ENCODE peak calls at places on chromosomes 13 and 19, in six cellular contexts. S, E, B, J, F and D are unnamed samples.

GRCh38 chr13:106810069-106810468 is 242.1 kb upstream of the ARGLU1 start:
- DNase-seq in S (no peak), E (no peak), B (no peak), J (no peak), F (no peak), D (no peak)

GRCh38 chr19:46303702-46304397 is 7.0 kb downstream of the HIF3A start:
- DNase-seq in S (peak; percentile 43), E (peak; percentile 53), B (no peak), J (peak; percentile 74), F (no peak), D (no peak)

GRCh38 chr13:94712812-94713555 is 639 bp upstream of the SOX21 start:
- DNase-seq in S (peak; percentile 39), E (peak; percentile 77), B (peak; percentile 13), J (no peak), F (no peak), D (no peak)

GRCh38 chr13:112575680-112576079 is 12.3 kb downstream of the TUBGCP3 start:
- DNase-seq in S (no peak), E (no peak), B (no peak), J (no peak), F (peak; percentile 34), D (no peak)

GRCh38 chr13:59112375-59112774 is 1051.4 kb downstream of the DIAPH3 start:
- DNase-seq in S (peak; percentile 64), E (peak; percentile 98), B (no peak), J (no peak), F (no peak), D (peak; percentile 98)

GRCh38 chr13:39462456-39462855 is 140.5 kb downstream of the LHFPL6 start:
- DNase-seq in S (peak; percentile 59), E (peak; percentile 33), B (peak; percentile 68), J (no peak), F (no peak), D (no peak)

GRCh38 chr19:16325161-16325527 is 518 bp downstream of the KLF2 start:
- DNase-seq in S (no peak), E (no peak), B (no peak), J (peak; percentile 78), F (no peak), D (no peak)

GRCh38 chr13:50130686-50131051 is 115.4 kb downstream of the KCNRG start:
- DNase-seq in S (no peak), E (peak; percentile 62), B (no peak), J (peak; percentile 55), F (no peak), D (peak; percentile 14)

GRCh38 chr13:91313103-91313502 is 34.4 kb upstream of the MIR17HG start:
- DNase-seq in S (peak; percentile 1), E (peak; percentile 3), B (no peak), J (no peak), F (no peak), D (no peak)

GRCh38 chr13:44158055-44158655 is 215.5 kb upstream of the SERP2 start:
- DNase-seq in S (no peak), E (no peak), B (no peak), J (no peak), F (no peak), D (no peak)

GRCh38 chr19:34644991-34645461 is 31.9 kb downstream of the SCGB2B2 start:
- DNase-seq in S (no peak), E (no peak), B (no peak), J (no peak), F (no peak), D (no peak)

GRCh38 chr19:9523885-9524474 is 14.5 kb downstream of the ZNF426 start:
- DNase-seq in S (no peak), E (peak; percentile 15), B (no peak), J (no peak), F (no peak), D (no peak)

GRCh38 chr19:15096223-15096622 is 11.0 kb upstream of the SYDE1 start:
- DNase-seq in S (no peak), E (no peak), B (no peak), J (no peak), F (no peak), D (no peak)

GRCh38 chr19:50467566-50467965 is 8.7 kb upstream of the EMC10 start:
- DNase-seq in S (no peak), E (no peak), B (no peak), J (no peak), F (no peak), D (no peak)

GRCh38 chr19:1063030-1063908 is 3.7 kb upstream of the ARHGAP45 start:
- DNase-seq in S (no peak), E (no peak), B (no peak), J (no peak), F (no peak), D (no peak)

GRCh38 chr19:1262687-1263123 is 6.4 kb upstream of the CIRBP start:
- DNase-seq in S (no peak), E (no peak), B (no peak), J (peak; percentile 39), F (no peak), D (no peak)

GRCh38 chr19:2867025-2867991 is at the start of gene ZNF556:
- DNase-seq in S (no peak), E (no peak), B (no peak), J (no peak), F (peak; percentile 81), D (no peak)

GRCh38 chr19:15296353-15296752 is 36.0 kb downstream of the BRD4 start:
- DNase-seq in S (no peak), E (no peak), B (no peak), J (peak; percentile 70), F (no peak), D (no peak)

GRCh38 chr19:30385666-30386065 is 13.5 kb downstream of the ZNF536 start:
- DNase-seq in S (no peak), E (no peak), B (no peak), J (no peak), F (no peak), D (no peak)

GRCh38 chr19:18232540-18233223 is 6.4 kb upstream of the PDE4C start:
- DNase-seq in S (no peak), E (no peak), B (no peak), J (no peak), F (no peak), D (no peak)

GRCh38 chr19:32581704-32582164 is 744 bp downstream of the PDCD5 start:
- DNase-seq in S (peak; percentile 73), E (peak; percentile 27), B (no peak), J (peak; percentile 46), F (no peak), D (no peak)

GRCh38 chr13:37187611-37188010 is 82.1 kb upstream of the CSNK1A1L start:
- DNase-seq in S (no peak), E (peak; percentile 78), B (no peak), J (no peak), F (no peak), D (no peak)

GRCh38 chr19:51325161-51325979 is 13.9 kb downstream of the IGLON5 start:
- DNase-seq in S (no peak), E (no peak), B (no peak), J (no peak), F (no peak), D (no peak)

GRCh38 chr13:33251131-33251629 is 34.4 kb downstream of the STARD13 start:
- DNase-seq in S (peak; percentile 85), E (peak; percentile 97), B (peak; percentile 80), J (no peak), F (peak; percentile 90), D (peak; percentile 91)

GRCh38 chr19:19463348-19464117 is 51.8 kb downstream of the TSSK6 start:
- DNase-seq in S (no peak), E (peak; percentile 75), B (peak; percentile 23), J (no peak), F (no peak), D (no peak)

GRCh38 chr19:16445238-16446107 is 26.3 kb downstream of the EPS15L1 start:
- DNase-seq in S (peak; percentile 63), E (peak; percentile 52), B (no peak), J (no peak), F (no peak), D (no peak)